ENCODE peak calls at places on chromosomes 12 and 14, in five cellular contexts. One of them, this sample, is unnamed.
A peak's percentile ranks its signal among the peaks of the same experiment; 100 is the strongest.

GRCh38 chr12:87518508-87518907 is 510.7 kb downstream of the C12orf50 start:
- DNase-seq in T follicular helper cell: no peak
- DNase-seq in Calu3: no peak
- DNase-seq in astrocyte of the spinal cord: peak; percentile 16
- DNase-seq in endothelial cell: no peak
- DNase-seq in this sample: no peak

GRCh38 chr12:104588048-104588942 is 131.5 kb downstream of the CHST11 start:
- DNase-seq in T follicular helper cell: no peak
- DNase-seq in Calu3: peak; percentile 45
- DNase-seq in astrocyte of the spinal cord: peak; percentile 77
- DNase-seq in endothelial cell: no peak
- DNase-seq in this sample: no peak

GRCh38 chr12:65892905-65893304 is 68.6 kb downstream of the HMGA2 start:
- DNase-seq in T follicular helper cell: no peak
- DNase-seq in Calu3: no peak
- DNase-seq in astrocyte of the spinal cord: peak; percentile 79
- DNase-seq in endothelial cell: no peak
- DNase-seq in this sample: peak; percentile 20

GRCh38 chr12:43805149-43805856 is 814 bp downstream of the TWF1 start:
- DNase-seq in T follicular helper cell: no peak
- DNase-seq in Calu3: no peak
- DNase-seq in astrocyte of the spinal cord: peak; percentile 22
- DNase-seq in endothelial cell: no peak
- DNase-seq in this sample: no peak

GRCh38 chr12:46461459-46461858 is 88.9 kb upstream of the SLC38A2 start:
- DNase-seq in T follicular helper cell: no peak
- DNase-seq in Calu3: no peak
- DNase-seq in astrocyte of the spinal cord: no peak
- DNase-seq in endothelial cell: no peak
- DNase-seq in this sample: no peak

GRCh38 chr14:100440758-100441203 is 117.6 kb downstream of the SLC25A47 start:
- DNase-seq in T follicular helper cell: no peak
- DNase-seq in Calu3: no peak
- DNase-seq in astrocyte of the spinal cord: no peak
- DNase-seq in endothelial cell: no peak
- DNase-seq in this sample: no peak

GRCh38 chr14:59190372-59190771 is 1.9 kb downstream of the DAAM1 start:
- DNase-seq in T follicular helper cell: no peak
- DNase-seq in Calu3: peak; percentile 7
- DNase-seq in astrocyte of the spinal cord: no peak
- DNase-seq in endothelial cell: no peak
- DNase-seq in this sample: no peak

GRCh38 chr14:102155150-102155549 is 15.5 kb downstream of the WDR20 start:
- DNase-seq in T follicular helper cell: no peak
- DNase-seq in Calu3: no peak
- DNase-seq in astrocyte of the spinal cord: peak; percentile 21
- DNase-seq in endothelial cell: no peak
- DNase-seq in this sample: no peak

GRCh38 chr14:50023671-50024490 is 92.5 kb downstream of the VCPKMT start:
- DNase-seq in T follicular helper cell: no peak
- DNase-seq in Calu3: no peak
- DNase-seq in astrocyte of the spinal cord: peak; percentile 89
- DNase-seq in endothelial cell: no peak
- DNase-seq in this sample: no peak